ENCODE peak calls at places on chromosomes 11 and 22, in eight cellular contexts. R is AG04450, N is mesothelial cell of epicardium, F is lower leg skin, O is mucosa of descending colon, I is cardiac muscle cell, Z is left lung, D is choroid plexus epithelial cell. X is an unnamed sample.

GRCh38 chr11:64868904-64869570 is 9.4 kb downstream of the EHD1 start:
- DNase-seq in R (peak), N (no peak), F (no peak), O (no peak), I (peak), Z (peak), D (peak), X (no peak)

GRCh38 chr11:46106530-46107407 is 14.5 kb downstream of the PHF21A start:
- DNase-seq in R (no peak), N (no peak), F (no peak), O (no peak), I (peak), Z (no peak), D (peak), X (no peak)

GRCh38 chr22:36417281-36417686 is 29.5 kb upstream of the MYH9 start:
- DNase-seq in R (no peak), N (no peak), F (no peak), O (peak), I (no peak), Z (no peak), D (no peak), X (no peak)

GRCh38 chr11:30816959-30817880 is 231.1 kb upstream of the MPPED2 start:
- DNase-seq in R (no peak), N (no peak), F (no peak), O (no peak), I (no peak), Z (no peak), D (no peak), X (no peak)

GRCh38 chr11:120526241-120526640 is 14.7 kb downstream of the GRIK4 start:
- DNase-seq in R (no peak), N (no peak), F (no peak), O (no peak), I (no peak), Z (peak), D (no peak), X (no peak)

GRCh38 chr11:109521571-109522086 is 99.6 kb downstream of the C11orf87 start:
- DNase-seq in R (no peak), N (no peak), F (no peak), O (no peak), I (no peak), Z (no peak), D (no peak), X (no peak)

GRCh38 chr11:116420770-116421528 is 351.8 kb downstream of the BUD13 start:
- DNase-seq in R (no peak), N (no peak), F (no peak), O (no peak), I (peak), Z (no peak), D (peak), X (no peak)

GRCh38 chr11:109015283-109015682 is 350.4 kb downstream of the DDX10 start:
- DNase-seq in R (peak), N (no peak), F (no peak), O (no peak), I (peak), Z (no peak), D (peak), X (no peak)

GRCh38 chr22:49617264-49617663 is 210.4 kb downstream of the BRD1 start:
- DNase-seq in R (no peak), N (no peak), F (no peak), O (peak), I (no peak), Z (no peak), D (no peak), X (no peak)

GRCh38 chr22:40498454-40499186 is 128.2 kb downstream of the SGSM3 start:
- DNase-seq in R (peak), N (no peak), F (peak), O (no peak), I (peak), Z (no peak), D (peak), X (no peak)

GRCh38 chr11:128660957-128661356 is 32.9 kb upstream of the FLI1 start:
- DNase-seq in R (no peak), N (no peak), F (no peak), O (no peak), I (peak), Z (no peak), D (no peak), X (no peak)

GRCh38 chr11:95805869-95806268 is 15.6 kb downstream of the CEP57 start:
- DNase-seq in R (no peak), N (no peak), F (no peak), O (no peak), I (no peak), Z (no peak), D (no peak), X (no peak)
- TF ChIP-seq CTCF in R (no peak), N (no peak), F (no peak), O (no peak), I (no peak), Z (no peak), D (no peak), X (no peak)

DNA sequence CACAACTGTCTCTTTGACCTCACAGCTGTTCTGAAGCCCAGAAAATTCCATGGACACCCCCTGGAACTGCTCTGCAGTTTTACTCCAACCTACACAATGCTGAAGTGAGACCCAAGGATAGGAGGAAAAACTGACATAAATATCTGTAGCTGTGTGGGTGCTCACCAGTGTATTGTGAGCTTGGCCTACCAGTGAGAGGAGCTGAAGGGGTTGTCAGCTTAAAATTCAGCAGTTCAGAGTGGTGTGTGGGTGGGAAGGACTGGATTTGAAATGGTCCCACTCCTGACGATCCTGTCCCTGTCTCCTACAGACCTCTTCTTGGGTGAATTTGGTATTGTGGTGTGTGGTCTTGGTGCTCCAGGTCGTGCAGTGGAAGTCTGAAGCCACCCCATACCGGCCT is 2.2 kb downstream of the TMEM223 start:
- DNase-seq in R (no peak), N (no peak), F (no peak), O (no peak), I (no peak), Z (no peak), D (no peak), X (no peak)
- TF ChIP-seq CTCF in R (no peak), N (no peak), F (no peak), O (no peak), I (no peak), Z (no peak), D (no peak), X (no peak)

GRCh38 chr11:102318469-102318868 is 1.2 kb downstream of the BIRC3 start:
- DNase-seq in R (no peak), N (no peak), F (no peak), O (no peak), I (no peak), Z (no peak), D (no peak), X (no peak)

GRCh38 chr11:102319544-102319943 is 2.3 kb downstream of the BIRC3 start:
- DNase-seq in R (no peak), N (no peak), F (no peak), O (no peak), I (no peak), Z (no peak), D (no peak), X (no peak)

GRCh38 chr11:102317768-102318103 is 452 bp downstream of the BIRC3 start:
- DNase-seq in R (no peak), N (no peak), F (no peak), O (no peak), I (no peak), Z (no peak), D (no peak), X (no peak)

GRCh38 chr11:102316505-102316904 is 779 bp upstream of the BIRC3 start:
- DNase-seq in R (no peak), N (no peak), F (no peak), O (no peak), I (no peak), Z (no peak), D (no peak), X (no peak)

GRCh38 chr11:102317099-102317767 is at the start of gene BIRC3:
- DNase-seq in R (peak), N (peak), F (peak), O (peak), I (peak), Z (peak), D (peak), X (peak)
- TF ChIP-seq CTCF in R (peak), N (no peak), F (no peak), O (peak), I (peak), Z (peak), D (peak), X (peak)

GRCh38 chr11:117794772-117795629 is 2.0 kb downstream of the DSCAML1 start:
- DNase-seq in R (no peak), N (no peak), F (no peak), O (no peak), I (no peak), Z (no peak), D (no peak), X (no peak)

GRCh38 chr11:117794144-117794543 is 2.9 kb downstream of the DSCAML1 start:
- DNase-seq in R (no peak), N (no peak), F (no peak), O (no peak), I (no peak), Z (no peak), D (no peak), X (no peak)

GRCh38 chr11:117793521-117793920 is 3.5 kb downstream of the DSCAML1 start:
- DNase-seq in R (no peak), N (no peak), F (no peak), O (no peak), I (no peak), Z (no peak), D (no peak), X (no peak)

GRCh38 chr11:117792992-117793391 is 4.0 kb downstream of the DSCAML1 start:
- DNase-seq in R (no peak), N (no peak), F (no peak), O (no peak), I (no peak), Z (no peak), D (no peak), X (no peak)

DNA sequence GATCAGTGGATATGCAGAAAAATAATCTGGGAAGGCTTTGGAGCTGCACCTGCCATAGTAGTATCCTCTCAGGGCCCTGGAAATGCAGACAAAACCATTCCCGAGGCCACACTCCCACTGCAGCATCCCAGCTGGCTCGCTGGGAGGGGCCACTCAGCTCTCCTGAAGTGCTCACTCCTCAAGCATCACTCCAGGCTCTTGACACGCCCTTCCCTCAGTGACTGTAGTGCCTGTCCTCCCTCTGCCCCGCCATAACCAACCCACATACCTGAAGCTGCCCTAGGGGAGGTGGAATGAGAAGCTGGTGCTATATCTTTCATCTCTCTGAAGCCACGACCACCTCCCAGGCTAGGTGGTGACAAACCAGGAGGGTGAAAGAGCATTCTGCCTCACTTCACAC is 4.8 kb downstream of the DSCAML1 start:
- DNase-seq in R (no peak), N (no peak), F (no peak), O (no peak), I (no peak), Z (no peak), D (no peak), X (no peak)
- TF ChIP-seq CTCF in R (no peak), N (no peak), F (no peak), O (no peak), I (no peak), Z (no peak), D (no peak), X (no peak)

GRCh38 chr11:88284306-88285057 is 53.1 kb downstream of the CTSC start:
- DNase-seq in R (no peak), N (no peak), F (no peak), O (no peak), I (peak), Z (no peak), D (peak), X (no peak)

GRCh38 chr11:88282789-88283188 is 54.7 kb downstream of the CTSC start:
- DNase-seq in R (no peak), N (no peak), F (no peak), O (no peak), I (no peak), Z (no peak), D (no peak), X (no peak)

GRCh38 chr11:88275636-88276035 is 61.9 kb downstream of the CTSC start:
- DNase-seq in R (no peak), N (no peak), F (no peak), O (no peak), I (no peak), Z (no peak), D (no peak), X (no peak)

GRCh38 chr11:88280673-88281316 is 56.7 kb downstream of the CTSC start:
- DNase-seq in R (no peak), N (no peak), F (no peak), O (no peak), I (peak), Z (no peak), D (peak), X (no peak)

DNA sequence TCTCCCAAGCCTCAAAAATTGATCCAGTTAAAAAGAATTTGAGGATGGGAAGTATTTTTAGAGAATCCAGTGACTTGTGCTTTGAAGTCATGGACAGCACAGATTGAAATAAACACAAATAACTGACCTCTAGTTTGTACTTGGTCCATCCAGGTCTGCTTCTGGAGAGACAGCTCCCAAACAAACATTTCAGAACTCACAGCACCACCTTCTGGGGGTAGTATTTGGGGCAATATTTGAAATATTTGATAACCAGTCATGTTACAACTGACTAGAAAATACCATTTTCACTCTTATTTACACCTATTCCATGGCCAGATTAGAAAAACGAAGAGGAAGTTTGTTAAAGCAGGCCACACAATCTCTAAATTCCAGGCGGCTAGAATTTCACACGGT is 56.2 kb downstream of the CTSC start:
- DNase-seq in R (no peak), N (no peak), F (no peak), O (no peak), I (peak), Z (no peak), D (peak), X (no peak)
- TF ChIP-seq CTCF in R (no peak), N (no peak), F (no peak), O (no peak), I (peak), Z (no peak), D (peak), X (no peak)

X was measured in neural crest cell.